ENCODE peak calls at places on chromosomes 13 and 19, in ten cellular contexts. L is NCI-H2081, B is non-pigmented ciliary epithelial cell, V is KBM-7, D is Daoy, Z is mucosa of gallbladder, X is iPS DF 6.9, J is activated T-cell treated with anti-CD3 and anti-CD28 coated beads for 48 hours, K is left lung, H is NCI-H1436. R is an unnamed sample.

GRCh38 chr13:50636007-50636704 is 207.3 kb downstream of the DLEU7 start:
- DNase-seq in L (no peak), B (no peak), V (peak; percentile 4), D (no peak), Z (no peak), X (peak; percentile 66), J (no peak), K (no peak), H (peak; percentile 10), R (no peak)

GRCh38 chr19:33413868-33414666 is 40.6 kb downstream of the CEBPG start:
- DNase-seq in L (no peak), B (no peak), V (no peak), D (no peak), Z (no peak), X (no peak), J (no peak), K (peak; percentile 58), H (no peak), R (no peak)

GRCh38 chr13:102091231-102091630 is 310.6 kb downstream of the FGF14 start:
- DNase-seq in L (no peak), B (no peak), V (no peak), D (peak; percentile 18), Z (no peak), X (peak; percentile 67), J (no peak), K (no peak), H (no peak), R (no peak)

GRCh38 chr19:1383311-1384084 is at the start of gene NDUFS7:
- DNase-seq in L (peak; percentile 81), B (no peak), V (peak; percentile 90), D (peak; percentile 92), Z (peak; percentile 92), X (no peak), J (peak; percentile 90), K (peak; percentile 94), H (peak; percentile 89), R (peak; percentile 82)

GRCh38 chr19:7795555-7796161 is 32.6 kb downstream of the CLEC4M start:
- DNase-seq in L (peak; percentile 62), B (no peak), V (no peak), D (no peak), Z (no peak), X (no peak), J (no peak), K (no peak), H (no peak), R (no peak)

GRCh38 chr13:101572456-101572855 is 120.0 kb downstream of the ITGBL1 start:
- DNase-seq in L (no peak), B (no peak), V (no peak), D (peak; percentile 6), Z (no peak), X (no peak), J (no peak), K (no peak), H (no peak), R (no peak)

GRCh38 chr13:75902166-75903104 is 266.3 kb downstream of the LMO7 start:
- DNase-seq in L (no peak), B (no peak), V (no peak), D (no peak), Z (no peak), X (no peak), J (no peak), K (no peak), H (no peak), R (no peak)

GRCh38 chr13:99045396-99045795 is 67.5 kb upstream of the DOCK9 start:
- DNase-seq in L (no peak), B (peak; percentile 43), V (no peak), D (no peak), Z (no peak), X (no peak), J (no peak), K (no peak), H (no peak), R (no peak)

GRCh38 chr13:89212186-89212585 is 1541.0 kb downstream of the SLITRK5 start:
- DNase-seq in L (peak; percentile 28), B (no peak), V (no peak), D (no peak), Z (no peak), X (no peak), J (no peak), K (no peak), H (no peak), R (no peak)

GRCh38 chr19:6663236-6664187 is 6.4 kb downstream of the TNFSF14 start:
- DNase-seq in L (no peak), B (no peak), V (no peak), D (peak; percentile 29), Z (no peak), X (no peak), J (no peak), K (no peak), H (no peak), R (no peak)

GRCh38 chr19:6110360-6110977 is at the start of gene RFX2:
- DNase-seq in L (peak; percentile 99), B (peak; percentile 90), V (peak; percentile 99), D (peak; percentile 100), Z (peak; percentile 99), X (peak; percentile 94), J (peak; percentile 99), K (peak; percentile 100), H (peak; percentile 99), R (peak; percentile 96)